ENCODE peak calls at places on chromosomes 16 and 17, in five cellular contexts. V is transverse colon, M is tibial nerve, L is lower leg skin, O is thyroid gland. D is an unnamed sample.

GRCh38 chr17:40331743-40332641 is 23.0 kb downstream of the RARA start:
- DNase-seq in V (peak), M (peak), L (no peak), O (peak), D (peak)

GRCh38 chr17:42536372-42537155 is 523 bp downstream of the NAGLU start:
- DNase-seq in V (peak), M (peak), L (peak), O (peak), D (peak)

GRCh38 chr16:84883301-84883700 is 63.5 kb downstream of the CRISPLD2 start:
- DNase-seq in V (no peak), M (no peak), L (no peak), O (no peak), D (no peak)

GRCh38 chr17:67833946-67834631 is 8.8 kb downstream of the BPTF start:
- DNase-seq in V (no peak), M (no peak), L (no peak), O (no peak), D (no peak)

GRCh38 chr17:76968707-76969597 is 100.7 kb downstream of the MGAT5B start:
- DNase-seq in V (peak), M (no peak), L (no peak), O (peak), D (no peak)

GRCh38 chr16:11949527-11949926 is 7.7 kb upstream of the NPIPB2 start:
- DNase-seq in V (peak), M (no peak), L (peak), O (peak), D (no peak)

GRCh38 chr17:14901376-14901775 is 363.8 kb downstream of the PMP22 start:
- DNase-seq in V (no peak), M (no peak), L (no peak), O (no peak), D (no peak)

GRCh38 chr16:72963508-72963907 is 84.4 kb downstream of the ZFHX3 start:
- DNase-seq in V (no peak), M (no peak), L (no peak), O (no peak), D (no peak)

GRCh38 chr17:78140169-78141051 is 5.8 kb upstream of the C17orf99 start:
- DNase-seq in V (peak), M (peak), L (peak), O (peak), D (peak)

GRCh38 chr17:78852709-78853111 is 12.1 kb upstream of the USP36 start:
- DNase-seq in V (no peak), M (no peak), L (no peak), O (no peak), D (no peak)

GRCh38 chr17:64723781-64724180 is 61.7 kb upstream of the SMURF2 start:
- DNase-seq in V (no peak), M (no peak), L (no peak), O (no peak), D (no peak)

GRCh38 chr17:65756760-65757159 is 195.3 kb upstream of the AXIN2 start:
- DNase-seq in V (no peak), M (no peak), L (no peak), O (no peak), D (no peak)

GRCh38 chr16:47970291-47970931 is 185.4 kb downstream of the ABCC12 start:
- DNase-seq in V (no peak), M (no peak), L (no peak), O (no peak), D (no peak)

GRCh38 chr17:34382586-34383224 is 19.7 kb upstream of the CCL1 start:
- DNase-seq in V (peak), M (no peak), L (no peak), O (no peak), D (no peak)

GRCh38 chr17:43608313-43608712 is 53.4 kb downstream of the MEOX1 start:
- DNase-seq in V (no peak), M (no peak), L (no peak), O (no peak), D (no peak)

GRCh38 chr17:62565817-62566216 is 61.7 kb upstream of the MRC2 start:
- DNase-seq in V (no peak), M (no peak), L (no peak), O (no peak), D (no peak)

GRCh38 chr17:28536532-28537218 is 15.7 kb downstream of the UNC119 start:
- DNase-seq in V (peak), M (no peak), L (no peak), O (no peak), D (no peak)

GRCh38 chr17:31517524-31517923 is 126.0 kb downstream of the RAB11FIP4 start:
- DNase-seq in V (no peak), M (no peak), L (no peak), O (no peak), D (no peak)
- TF ChIP-seq CTCF in V (peak), M (no peak), L (no peak), O (no peak), D (no peak)

GRCh38 chr16:31206776-31207175 is 4.2 kb upstream of the PYCARD start:
- DNase-seq in V (no peak), M (no peak), L (no peak), O (no peak), D (no peak)
- TF ChIP-seq POLR2A in V (no peak), M (no peak), L (no peak), O (no peak), D (no peak)

GRCh38 chr17:31521632-31522283 is 130.3 kb downstream of the RAB11FIP4 start:
- DNase-seq in V (no peak), M (no peak), L (no peak), O (no peak), D (no peak)
- TF ChIP-seq CTCF in V (no peak), M (no peak), L (no peak), O (no peak), D (no peak)

DNA sequence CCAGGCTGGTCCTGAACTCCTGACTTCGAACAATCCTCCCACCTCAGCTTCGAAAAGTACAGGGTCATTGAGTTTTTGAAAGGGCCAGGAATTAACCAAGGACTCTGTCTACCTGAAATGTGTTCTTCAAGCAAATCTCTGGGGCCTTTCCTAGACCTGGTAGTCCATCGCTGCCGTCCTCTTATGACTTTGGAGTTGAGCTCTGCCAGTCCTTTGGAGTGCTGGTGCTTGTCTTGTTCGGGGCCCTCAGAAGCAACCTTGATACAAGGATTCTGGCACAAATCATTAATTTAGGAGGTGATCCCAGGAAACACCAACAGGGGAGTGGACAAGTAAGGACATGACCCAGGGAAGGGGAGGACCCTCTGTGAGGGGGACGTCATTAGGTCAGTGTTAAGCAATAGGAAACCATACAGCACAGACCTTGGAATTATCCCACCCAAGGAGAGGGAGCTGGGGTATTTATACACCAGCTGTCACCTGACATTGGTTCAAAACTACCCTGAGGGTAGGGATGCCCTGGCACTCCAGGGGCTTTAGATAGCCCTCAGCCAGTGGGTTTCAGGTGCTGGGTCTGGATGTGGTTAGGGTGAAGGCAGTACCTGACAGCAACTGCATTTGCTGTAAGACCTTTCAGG is 187.2 kb downstream of the FOXL1 start:
- DNase-seq in V (no peak), M (no peak), L (no peak), O (no peak), D (no peak)
- TF ChIP-seq POLR2A in V (no peak), M (no peak), L (no peak), O (no peak), D (no peak)

GRCh38 chr16:86758932-86759331 is 180.6 kb downstream of the FOXL1 start:
- DNase-seq in V (no peak), M (no peak), L (no peak), O (no peak), D (no peak)
- TF ChIP-seq CTCF in V (no peak), M (no peak), L (no peak), O (no peak), D (no peak)

DNA sequence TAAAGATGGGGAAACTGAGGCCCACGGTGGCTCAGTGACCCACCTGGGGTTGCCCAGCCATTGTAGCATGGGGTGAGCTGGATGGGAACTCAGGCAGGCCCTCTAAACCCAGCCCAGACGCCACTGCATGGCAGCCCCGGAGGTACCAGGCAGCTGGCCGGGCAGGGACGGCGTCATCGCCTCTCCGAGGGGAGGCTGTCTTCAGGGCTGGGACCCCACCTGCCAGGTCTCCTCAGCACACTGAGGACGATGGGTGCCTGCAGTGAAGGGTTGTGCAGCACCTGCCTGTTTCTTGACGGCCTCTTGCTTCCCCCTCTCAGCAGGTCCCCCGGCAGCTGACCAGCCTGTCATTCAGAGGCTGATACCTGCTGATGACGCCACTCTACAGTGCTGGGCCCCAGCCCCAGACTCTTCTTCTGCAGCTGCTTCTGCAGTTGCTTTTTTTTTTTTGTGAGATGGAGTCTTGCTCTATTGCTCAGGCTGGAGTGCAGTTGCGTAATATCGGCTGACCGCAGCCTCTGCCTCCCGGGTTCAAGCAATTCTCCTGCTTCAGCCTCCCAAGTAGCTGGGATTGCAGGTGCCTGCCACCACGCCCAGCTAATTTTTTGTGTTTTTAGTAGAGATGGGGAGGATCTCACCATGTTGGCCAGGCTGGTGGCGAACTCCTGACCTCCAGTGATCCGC is 24.7 kb downstream of the RNF213 start:
- DNase-seq in V (no peak), M (no peak), L (no peak), O (no peak), D (no peak)
- TF ChIP-seq POLR2A in V (no peak), M (no peak), L (no peak), O (no peak), D (no peak)